ENCODE peak calls at places on chromosomes 16 and 17, in four cellular contexts. N is EL, O is AML-193, A is Peyer's patch. M is an unnamed sample.

GRCh38 chr17:71801301-71801700 is 319.5 kb upstream of the SOX9 start:
- DNase-seq in A (no peak), O (no peak), N (peak), M (no peak)

GRCh38 chr17:52376137-52376536 is 217.6 kb upstream of the CA10 start:
- DNase-seq in O (no peak), A (no peak), N (no peak), M (no peak)

GRCh38 chr17:79677646-79678045 is 53.1 kb upstream of the ENPP7 start:
- DNase-seq in N (no peak), O (no peak), A (no peak), M (no peak)

GRCh38 chr17:7083592-7083991 is 3.5 kb upstream of the CLEC10A start:
- DNase-seq in A (no peak), O (no peak), N (no peak), M (no peak)

GRCh38 chr17:82933911-82934310 is 94.1 kb upstream of the ZNF750 start:
- DNase-seq in A (peak), O (no peak), N (no peak), M (no peak)

GRCh38 chr16:77062878-77063566 is 128.0 kb upstream of the MON1B start:
- DNase-seq in A (no peak), N (no peak), O (no peak), M (no peak)

GRCh38 chr16:72241930-72242329 is 70.0 kb upstream of the PMFBP1 start:
- DNase-seq in O (no peak), A (no peak), N (peak), M (peak)

GRCh38 chr17:4365628-4366311 is 705 bp downstream of the UBE2G1 start:
- DNase-seq in O (no peak), N (no peak), A (peak), M (peak)

GRCh38 chr16:9002042-9002441 is 38.3 kb upstream of the USP7 start:
- DNase-seq in N (no peak), A (no peak), O (no peak), M (no peak)

GRCh38 chr17:9074106-9074505 is 52.8 kb downstream of the NTN1 start:
- DNase-seq in N (no peak), O (no peak), A (no peak), M (no peak)

GRCh38 chr17:77530591-77530990 is 389.8 kb downstream of the SEC14L1 start:
- DNase-seq in O (no peak), N (no peak), A (no peak), M (no peak)

GRCh38 chr16:60815033-60815432 is 1221.2 kb downstream of the CDH8 start:
- DNase-seq in N (no peak), A (no peak), O (no peak), M (no peak)

GRCh38 chr17:28983286-28984240 is 22.3 kb downstream of the SEZ6 start:
- DNase-seq in N (no peak), O (no peak), A (no peak), M (no peak)

GRCh38 chr16:85615014-85615851 is 2.1 kb downstream of the GSE1 start:
- DNase-seq in O (peak), N (no peak), A (peak), M (peak)

GRCh38 chr16:28181557-28181914 is 30.2 kb downstream of the XPO6 start:
- DNase-seq in O (no peak), N (peak), A (peak), M (peak)

GRCh38 chr16:11561440-11561797 is 25.3 kb downstream of the LITAF start:
- DNase-seq in O (no peak), A (no peak), N (peak), M (no peak)

GRCh38 chr17:13114601-13115024 is 96.8 kb upstream of the ELAC2 start:
- DNase-seq in O (no peak), N (peak), A (no peak), M (peak)

GRCh38 chr17:74922172-74922571 is 883 bp downstream of the USH1G start:
- DNase-seq in N (no peak), A (no peak), O (no peak), M (no peak)

GRCh38 chr16:10728488-10728887 is 15.2 kb upstream of the NUBP1 start:
- DNase-seq in N (no peak), A (no peak), O (no peak), M (no peak)

GRCh38 chr16:80656731-80657150 is 115.9 kb downstream of the DYNLRB2 start:
- DNase-seq in A (no peak), N (no peak), O (no peak), M (no peak)

GRCh38 chr17:82786427-82786826 is 34.6 kb downstream of the TBCD start:
- DNase-seq in O (no peak), N (no peak), A (no peak), M (no peak)

GRCh38 chr17:78677303-78678219 is 100.4 kb upstream of the DNAH17 start:
- DNase-seq in N (no peak), A (peak), O (no peak), M (no peak)

GRCh38 chr16:55257971-55258613 is 65.9 kb upstream of the IRX6 start:
- DNase-seq in N (peak), A (peak), O (peak), M (peak)

GRCh38 chr17:30219315-30219714 is 16.2 kb downstream of the SLC6A4 start:
- DNase-seq in A (no peak), O (no peak), N (no peak), M (no peak)

M was measured in colonic mucosa.